ENCODE peak calls at places on chromosomes 4 and X, in six cellular contexts. U, A, B, V, Q and E are unnamed samples.

GRCh38 chrX:20066968-20067708 is 49.6 kb downstream of the MAP7D2 start:
- DNase-seq in U (peak), A (peak), B (no peak), V (no peak), Q (no peak), E (peak)

GRCh38 chr4:10083331-10083769 is 33.2 kb downstream of the WDR1 start:
- DNase-seq in U (no peak), A (no peak), B (no peak), V (no peak), Q (no peak), E (no peak)

GRCh38 chrX:25646156-25646555 is 492.0 kb upstream of the MAGEB18 start:
- DNase-seq in U (no peak), A (no peak), B (no peak), V (no peak), Q (no peak), E (no peak)

GRCh38 chr4:57154191-57154590 is 44.0 kb upstream of the IGFBP7 start:
- DNase-seq in U (no peak), A (no peak), B (no peak), V (no peak), Q (no peak), E (no peak)

GRCh38 chrX:74529311-74529710 is 85.1 kb downstream of the RLIM start:
- DNase-seq in U (no peak), A (no peak), B (no peak), V (no peak), Q (no peak), E (no peak)

GRCh38 chr4:173317003-173317402 is 17.2 kb downstream of the HMGB2 start:
- DNase-seq in U (peak), A (no peak), B (peak), V (no peak), Q (no peak), E (peak)

GRCh38 chr4:184596617-184597185 is 52.5 kb downstream of the CASP3 start:
- DNase-seq in U (peak), A (no peak), B (no peak), V (no peak), Q (no peak), E (no peak)

GRCh38 chrX:31423575-31424284 is 351.9 kb upstream of the FTHL17 start:
- DNase-seq in U (peak), A (no peak), B (peak), V (no peak), Q (peak), E (peak)

GRCh38 chr4:34250562-34250961 is 1993.8 kb downstream of the ARAP2 start:
- DNase-seq in U (no peak), A (no peak), B (no peak), V (no peak), Q (no peak), E (no peak)

GRCh38 chrX:19964017-19964710 is 26.7 kb downstream of the BCLAF3 start:
- DNase-seq in U (no peak), A (no peak), B (no peak), V (no peak), Q (no peak), E (no peak)

GRCh38 chr4:169115897-169116254 is 105.8 kb upstream of the CBR4 start:
- DNase-seq in U (no peak), A (peak), B (no peak), V (no peak), Q (no peak), E (no peak)

GRCh38 chr4:2714071-2714770 is 41.9 kb downstream of the TNIP2 start:
- DNase-seq in U (no peak), A (no peak), B (no peak), V (no peak), Q (no peak), E (no peak)

GRCh38 chrX:152861116-152861515 is 30.3 kb downstream of the NSDHL start:
- DNase-seq in U (no peak), A (no peak), B (no peak), V (no peak), Q (no peak), E (no peak)

GRCh38 chr4:68582339-68582717 is 6.2 kb upstream of the UGT2B17 start:
- DNase-seq in U (no peak), A (no peak), B (no peak), V (no peak), Q (no peak), E (no peak)

GRCh38 chr4:159150838-159151390 is 48.0 kb downstream of the RAPGEF2 start:
- DNase-seq in U (peak), A (no peak), B (no peak), V (no peak), Q (no peak), E (no peak)

GRCh38 chr4:112231779-112232713 is at the start of gene AP1AR:
- DNase-seq in U (peak), A (peak), B (peak), V (peak), Q (no peak), E (peak)

GRCh38 chr4:37453004-37453360 is 208.4 kb downstream of the NWD2 start:
- DNase-seq in U (peak), A (peak), B (peak), V (peak), Q (no peak), E (peak)

GRCh38 chrX:23394421-23394820 is 59.8 kb downstream of the PTCHD1 start:
- DNase-seq in U (no peak), A (no peak), B (no peak), V (no peak), Q (no peak), E (no peak)

GRCh38 chrX:40684092-40684491 is 36.7 kb upstream of the CXorf38 start:
- DNase-seq in U (no peak), A (no peak), B (no peak), V (no peak), Q (no peak), E (no peak)

GRCh38 chr4:70802923-70803605 is 36.6 kb downstream of the GRSF1 start:
- DNase-seq in U (no peak), A (no peak), B (no peak), V (no peak), Q (no peak), E (no peak)

GRCh38 chr4:74632634-74633033 is 161.7 kb downstream of the BTC start:
- DNase-seq in U (peak), A (peak), B (no peak), V (no peak), Q (no peak), E (no peak)

GRCh38 chrX:17859609-17860178 is 1.4 kb downstream of the RAI2 start:
- DNase-seq in U (no peak), A (no peak), B (peak), V (no peak), Q (no peak), E (no peak)

GRCh38 chrX:139881572-139881971 is 51.3 kb downstream of the ATP11C start:
- DNase-seq in U (no peak), A (no peak), B (no peak), V (no peak), Q (no peak), E (no peak)

GRCh38 chrX:153969904-153970397 is 1.7 kb downstream of the HCFC1 start:
- DNase-seq in U (peak), A (no peak), B (no peak), V (no peak), Q (no peak), E (no peak)

GRCh38 chrX:41781500-41781899 is 57.5 kb downstream of the GPR82 start:
- DNase-seq in U (peak), A (peak), B (no peak), V (no peak), Q (no peak), E (peak)

GRCh38 chrX:41789374-41789773 is 65.4 kb downstream of the GPR82 start:
- DNase-seq in U (no peak), A (no peak), B (no peak), V (no peak), Q (no peak), E (no peak)

GRCh38 chrX:41779941-41780340 is 56.0 kb downstream of the GPR82 start:
- DNase-seq in U (no peak), A (no peak), B (no peak), V (no peak), Q (no peak), E (no peak)

GRCh38 chrX:41785685-41786084 is 61.7 kb downstream of the GPR82 start:
- DNase-seq in U (no peak), A (no peak), B (no peak), V (no peak), Q (no peak), E (no peak)
- TF ChIP-seq SP1 in U (no peak), A (no peak), B (no peak), V (no peak), Q (no peak), E (no peak)

GRCh38 chr4:88822034-88822433 is 124.4 kb upstream of the NAP1L5 start:
- DNase-seq in U (no peak), A (no peak), B (no peak), V (no peak), Q (no peak), E (no peak)

GRCh38 chr4:88818650-88819470 is 121.2 kb upstream of the NAP1L5 start:
- DNase-seq in U (peak), A (peak), B (peak), V (peak), Q (no peak), E (peak)

GRCh38 chr4:88817740-88818139 is 120.1 kb upstream of the NAP1L5 start:
- DNase-seq in U (no peak), A (no peak), B (no peak), V (no peak), Q (no peak), E (no peak)

GRCh38 chr4:88823058-88823919 is 125.7 kb upstream of the NAP1L5 start:
- DNase-seq in U (peak), A (peak), B (peak), V (peak), Q (peak), E (peak)

DNA sequence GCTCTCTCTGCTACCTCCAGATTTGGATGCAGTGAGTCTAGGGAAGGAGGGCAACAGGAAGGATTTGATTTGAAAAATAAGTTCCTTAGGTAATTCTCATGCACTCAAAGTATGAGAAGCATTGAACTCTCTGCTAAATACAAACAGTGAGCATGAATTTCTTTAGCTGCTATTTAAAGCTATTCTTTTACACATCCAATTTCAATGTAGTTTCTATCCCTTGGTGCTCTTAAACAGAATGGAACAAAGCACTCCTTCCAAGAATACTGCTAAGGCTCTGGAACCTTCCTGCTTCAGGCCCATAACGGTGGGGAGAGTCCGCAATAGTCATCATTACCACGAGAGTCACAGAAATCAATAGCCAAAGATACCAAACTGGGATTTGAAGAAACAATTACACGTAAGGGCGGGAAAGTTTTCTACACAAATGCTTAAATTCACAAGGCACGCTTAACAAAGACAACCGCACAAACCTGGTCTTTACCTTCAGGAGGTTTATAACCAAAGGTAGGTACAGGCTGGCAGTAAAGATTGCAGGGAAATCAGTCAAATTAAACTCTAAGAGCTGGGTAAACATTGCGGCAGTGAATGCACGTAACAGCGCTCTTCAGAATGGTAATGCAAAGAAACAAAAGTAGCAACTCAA is 123.2 kb upstream of the NAP1L5 start:
- DNase-seq in U (no peak), A (no peak), B (no peak), V (no peak), Q (no peak), E (no peak)
- TF ChIP-seq SP1 in U (no peak), A (no peak), B (no peak), V (no peak), Q (no peak), E (no peak)

GRCh38 chr4:48493485-48494100 is 3.5 kb downstream of the ZAR1 start:
- DNase-seq in U (no peak), A (no peak), B (no peak), V (no peak), Q (no peak), E (no peak)

GRCh38 chr4:48491514-48492176 is 1.6 kb downstream of the ZAR1 start:
- DNase-seq in U (no peak), A (no peak), B (peak), V (no peak), Q (no peak), E (no peak)

GRCh38 chr4:48489683-48490011 is 405 bp upstream of the ZAR1 start:
- DNase-seq in U (no peak), A (no peak), B (no peak), V (no peak), Q (no peak), E (no peak)

GRCh38 chr4:48490012-48490679 is at the start of gene ZAR1:
- DNase-seq in U (no peak), A (no peak), B (peak), V (no peak), Q (no peak), E (no peak)

GRCh38 chr4:48490680-48491513 is 845 bp downstream of the ZAR1 start:
- DNase-seq in U (no peak), A (no peak), B (peak), V (no peak), Q (no peak), E (no peak)
- TF ChIP-seq SP1 in U (no peak), A (no peak), B (no peak), V (no peak), Q (no peak), E (no peak)

GRCh38 chr4:175929441-175929840 is 117.4 kb upstream of the GPM6A start:
- DNase-seq in U (no peak), A (no peak), B (no peak), V (no peak), Q (no peak), E (no peak)
- TF ChIP-seq SP1 in U (no peak), A (no peak), B (no peak), V (no peak), Q (no peak), E (no peak)

GRCh38 chr4:15729910-15730533 is 27.2 kb downstream of the BST1 start:
- DNase-seq in U (peak), A (peak), B (no peak), V (peak), Q (no peak), E (peak)

GRCh38 chr4:15720846-15721245 is 18.0 kb downstream of the BST1 start:
- DNase-seq in U (no peak), A (no peak), B (no peak), V (no peak), Q (no peak), E (no peak)

DNA sequence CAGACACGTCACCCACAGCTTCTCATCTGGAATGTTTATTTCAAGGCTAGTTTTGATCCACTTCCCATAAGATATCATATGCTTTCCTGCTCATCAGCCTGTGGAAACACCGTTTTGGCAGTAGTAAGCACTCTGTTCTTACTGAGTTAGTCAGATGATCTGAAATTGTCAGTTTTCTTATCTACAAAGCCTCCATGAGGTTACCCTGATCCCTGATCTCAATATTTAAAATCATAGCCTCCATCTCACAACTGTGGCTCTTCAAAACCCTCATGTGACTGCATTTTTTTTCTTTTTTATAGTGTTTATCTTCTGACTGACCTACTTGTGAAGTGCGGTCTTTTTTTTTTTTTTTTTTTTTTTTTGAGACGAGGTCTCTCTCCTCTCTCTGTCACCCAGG is 22.7 kb downstream of the BST1 start:
- DNase-seq in U (no peak), A (no peak), B (no peak), V (no peak), Q (no peak), E (no peak)
- TF ChIP-seq SP1 in U (no peak), A (no peak), B (no peak), V (no peak), Q (no peak), E (no peak)

GRCh38 chrX:29431895-29432294 is 783.5 kb upstream of the MAGEB2 start:
- DNase-seq in U (no peak), A (no peak), B (no peak), V (no peak), Q (no peak), E (no peak)
- TF ChIP-seq SP1 in U (no peak), A (no peak), B (no peak), V (no peak), Q (no peak), E (no peak)

GRCh38 chrX:118179718-118180117 is 63.1 kb upstream of the KLHL13 start:
- DNase-seq in U (no peak), A (no peak), B (no peak), V (no peak), Q (no peak), E (no peak)
- TF ChIP-seq SP1 in U (no peak), A (no peak), B (no peak), V (no peak), Q (no peak), E (no peak)

GRCh38 chr4:119172223-119172622 is 36.6 kb downstream of the MYOZ2 start:
- DNase-seq in U (no peak), A (no peak), B (no peak), V (no peak), Q (no peak), E (no peak)
- TF ChIP-seq SP1 in U (no peak), A (peak), B (no peak), V (no peak), Q (no peak), E (no peak)

DNA sequence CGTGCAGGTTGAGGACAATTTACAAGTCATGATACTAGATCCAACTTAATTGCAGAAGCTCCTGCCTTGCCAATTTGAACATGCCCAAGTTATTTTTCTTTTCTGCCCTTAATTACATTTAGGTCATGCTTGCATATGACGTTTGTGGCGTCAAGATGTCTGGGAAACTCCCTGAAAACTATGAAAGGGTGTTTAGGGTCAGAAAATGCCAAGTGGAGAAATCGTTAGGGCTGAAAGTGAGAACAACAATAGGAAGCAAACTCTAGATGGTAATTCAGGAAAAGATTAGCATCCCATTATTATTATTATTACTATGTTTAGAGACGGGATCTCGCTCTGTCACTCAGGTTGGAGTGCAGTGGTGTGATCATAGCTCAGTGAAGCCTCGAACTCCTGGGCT is 38.2 kb upstream of the PLAC8 start:
- DNase-seq in U (no peak), A (no peak), B (no peak), V (no peak), Q (no peak), E (no peak)
- TF ChIP-seq SP1 in U (no peak), A (no peak), B (no peak), V (no peak), Q (no peak), E (no peak)